ENCODE peak calls at places on chromosomes 6 and 20, in nine cellular contexts. X, O, A, T, D, Z, V, B and P are unnamed samples.

GRCh38 chr6:33967966-33968724 is 164.3 kb upstream of the MLN start:
- DNase-seq in X (no peak), O (no peak), A (no peak), T (peak), D (peak), Z (no peak), V (no peak), B (no peak), P (no peak)

GRCh38 chr6:7493866-7494265 is 47.6 kb upstream of the DSP start:
- DNase-seq in X (no peak), O (no peak), A (no peak), T (no peak), D (no peak), Z (no peak), V (no peak), B (no peak), P (no peak)

GRCh38 chr6:141483561-141484061 is 649.1 kb upstream of the GJE1 start:
- DNase-seq in X (peak), O (peak), A (peak), T (peak), D (no peak), Z (no peak), V (peak), B (no peak), P (no peak)

GRCh38 chr20:16147221-16147620 is 426.0 kb downstream of the KIF16B start:
- DNase-seq in X (no peak), O (no peak), A (no peak), T (no peak), D (peak), Z (no peak), V (no peak), B (no peak), P (no peak)

GRCh38 chr6:92497281-92497680 is 922.1 kb downstream of the EPHA7 start:
- DNase-seq in X (no peak), O (no peak), A (no peak), T (no peak), D (no peak), Z (no peak), V (no peak), B (no peak), P (no peak)

GRCh38 chr20:17825949-17826843 is 126.4 kb downstream of the BANF2 start:
- DNase-seq in X (no peak), O (no peak), A (peak), T (no peak), D (no peak), Z (no peak), V (no peak), B (peak), P (no peak)

GRCh38 chr6:9540534-9541126 is 874.2 kb downstream of the TFAP2A start:
- DNase-seq in X (no peak), O (peak), A (no peak), T (peak), D (peak), Z (no peak), V (no peak), B (no peak), P (no peak)

GRCh38 chr20:36792422-36792821 is 18.9 kb upstream of the DSN1 start:
- DNase-seq in X (no peak), O (peak), A (peak), T (peak), D (peak), Z (no peak), V (no peak), B (no peak), P (no peak)

GRCh38 chr20:2840967-2841531 is 504 bp downstream of the VPS16 start:
- DNase-seq in X (peak), O (peak), A (peak), T (peak), D (peak), Z (peak), V (peak), B (peak), P (peak)

GRCh38 chr20:11232249-11232648 is 558.5 kb upstream of the JAG1 start:
- DNase-seq in X (no peak), O (peak), A (no peak), T (no peak), D (no peak), Z (no peak), V (no peak), B (no peak), P (no peak)

GRCh38 chr6:110944681-110945151 is 13.8 kb upstream of the GTF3C6 start:
- DNase-seq in X (peak), O (peak), A (no peak), T (peak), D (no peak), Z (no peak), V (no peak), B (no peak), P (no peak)

GRCh38 chr20:37543828-37544227 is 16.2 kb upstream of the BLCAP start:
- DNase-seq in X (no peak), O (no peak), A (no peak), T (peak), D (no peak), Z (no peak), V (no peak), B (no peak), P (peak)

GRCh38 chr6:46263709-46264091 is 92.9 kb upstream of the ENPP5 start:
- DNase-seq in X (peak), O (no peak), A (no peak), T (peak), D (peak), Z (no peak), V (no peak), B (no peak), P (no peak)

GRCh38 chr6:34570066-34570833 is 14.1 kb upstream of the SPDEF start:
- DNase-seq in X (no peak), O (no peak), A (no peak), T (no peak), D (no peak), Z (no peak), V (no peak), B (no peak), P (no peak)

GRCh38 chr6:55886185-55886836 is 10.9 kb upstream of the BMP5 start:
- DNase-seq in X (no peak), O (no peak), A (no peak), T (no peak), D (peak), Z (no peak), V (no peak), B (no peak), P (no peak)

GRCh38 chr6:94727710-94728109 is 849.6 kb upstream of the MANEA start:
- DNase-seq in X (no peak), O (no peak), A (no peak), T (no peak), D (no peak), Z (no peak), V (no peak), B (no peak), P (no peak)

GRCh38 chr6:35318200-35318844 is 20.7 kb downstream of the DEF6 start:
- DNase-seq in X (no peak), O (peak), A (peak), T (peak), D (peak), Z (peak), V (no peak), B (peak), P (peak)

GRCh38 chr6:5457983-5458683 is 196.8 kb downstream of the FARS2 start:
- DNase-seq in X (no peak), O (no peak), A (peak), T (no peak), D (peak), Z (no peak), V (no peak), B (no peak), P (peak)

GRCh38 chr6:137387365-137387764 is 106.8 kb downstream of the OLIG3 start:
- DNase-seq in X (no peak), O (no peak), A (no peak), T (no peak), D (no peak), Z (no peak), V (no peak), B (no peak), P (peak)

GRCh38 chr20:13683833-13684232 is 45.1 kb upstream of the TASP1 start:
- DNase-seq in X (no peak), O (no peak), A (no peak), T (no peak), D (no peak), Z (no peak), V (no peak), B (no peak), P (no peak)

GRCh38 chr6:32608374-32608773 is 18.7 kb upstream of the HLA-DRB1 start:
- DNase-seq in X (no peak), O (no peak), A (no peak), T (no peak), D (no peak), Z (no peak), V (no peak), B (no peak), P (no peak)

GRCh38 chr20:14790771-14791517 is 453.5 kb upstream of the FLRT3 start:
- DNase-seq in X (no peak), O (no peak), A (no peak), T (no peak), D (no peak), Z (no peak), V (no peak), B (no peak), P (no peak)

GRCh38 chr6:29943053-29943966 is 978 bp downstream of the HLA-A start:
- DNase-seq in X (no peak), O (no peak), A (no peak), T (no peak), D (no peak), Z (peak), V (no peak), B (peak), P (no peak)

GRCh38 chr20:12882832-12883506 is 125.8 kb upstream of the SPTLC3 start:
- DNase-seq in X (peak), O (no peak), A (no peak), T (no peak), D (no peak), Z (no peak), V (no peak), B (no peak), P (no peak)

GRCh38 chr6:47727391-47727790 is 29.0 kb downstream of the ADGRF4 start:
- DNase-seq in X (no peak), O (no peak), A (no peak), T (no peak), D (no peak), Z (no peak), V (no peak), B (no peak), P (no peak)